ENCODE peak calls at places on chromosome 9, in four cellular contexts. U, S, Y and D are unnamed samples.

GRCh38 chr9:73081979-73082657 is 69.5 kb upstream of the ANXA1 start:
- DNase-seq in U (peak; percentile 55), S (peak; percentile 78), Y (peak; percentile 37), D (peak; percentile 57)

GRCh38 chr9:123742009-123742767 is 187.7 kb downstream of the DENND1A start:
- DNase-seq in U (no peak), S (peak; percentile 74), Y (no peak), D (peak; percentile 72)

GRCh38 chr9:89080193-89080592 is 88.9 kb downstream of the S1PR3 start:
- DNase-seq in U (no peak), S (no peak), Y (no peak), D (no peak)

GRCh38 chr9:84556556-84556955 is 113.0 kb upstream of the NTRK2 start:
- DNase-seq in U (no peak), S (no peak), Y (no peak), D (no peak)

GRCh38 chr9:123048748-123049147 is 15.3 kb downstream of the GPR21 start:
- DNase-seq in U (no peak), S (peak; percentile 39), Y (no peak), D (no peak)

GRCh38 chr9:38682713-38683112 is 37.2 kb downstream of the FAM240B start:
- DNase-seq in U (no peak), S (peak; percentile 92), Y (peak; percentile 89), D (peak; percentile 91)

GRCh38 chr9:21031091-21031817 is at the start of gene HACD4:
- DNase-seq in U (peak; percentile 87), S (peak; percentile 49), Y (peak; percentile 13), D (peak; percentile 37)

GRCh38 chr9:98998441-98999151 is 54.9 kb downstream of the COL15A1 start:
- DNase-seq in U (peak; percentile 79), S (peak; percentile 68), Y (peak; percentile 77), D (peak; percentile 72)

GRCh38 chr9:113875917-113876805 is at the start of gene ZNF618:
- DNase-seq in U (peak; percentile 70), S (no peak), Y (no peak), D (peak; percentile 34)

GRCh38 chr9:74742792-74743389 is 144.8 kb downstream of the TRPM6 start:
- DNase-seq in U (no peak), S (peak; percentile 74), Y (peak; percentile 27), D (peak; percentile 54)

GRCh38 chr9:89815903-89816573 is 211.2 kb downstream of the GADD45G start:
- DNase-seq in U (peak; percentile 88), S (no peak), Y (no peak), D (no peak)

GRCh38 chr9:99011161-99011709 is 67.5 kb downstream of the COL15A1 start:
- DNase-seq in U (no peak), S (peak; percentile 30), Y (no peak), D (peak; percentile 51)

GRCh38 chr9:112028242-112029221 is 131.9 kb downstream of the UGCG start:
- DNase-seq in U (peak; percentile 44), S (no peak), Y (no peak), D (no peak)

GRCh38 chr9:138077898-138078540 is 200.4 kb downstream of the CACNA1B start:
- DNase-seq in U (no peak), S (no peak), Y (no peak), D (no peak)

GRCh38 chr9:21679432-21679831 is 123.0 kb upstream of the MTAP start:
- DNase-seq in U (no peak), S (no peak), Y (no peak), D (peak; percentile 23)

GRCh38 chr9:131046093-131046380 is 37.1 kb downstream of the LAMC3 start:
- DNase-seq in U (no peak), S (no peak), Y (no peak), D (no peak)

GRCh38 chr9:98162638-98163037 is 29.8 kb downstream of the CORO2A start:
- DNase-seq in U (no peak), S (no peak), Y (no peak), D (no peak)

GRCh38 chr9:2502760-2503159 is 118.8 kb upstream of the VLDLR start:
- DNase-seq in U (no peak), S (no peak), Y (no peak), D (no peak)

GRCh38 chr9:100587375-100587774 is 9.5 kb downstream of the CAVIN4 start:
- DNase-seq in U (no peak), S (no peak), Y (peak; percentile 48), D (no peak)

GRCh38 chr9:78775889-78776288 is 479.0 kb downstream of the PSAT1 start:
- DNase-seq in U (no peak), S (peak; percentile 9), Y (no peak), D (no peak)

GRCh38 chr9:137188490-137189296 is at the start of the genes ANAPC2 and SSNA1:
- DNase-seq in U (peak; percentile 98), S (peak; percentile 96), Y (peak; percentile 77), D (peak; percentile 94)

GRCh38 chr9:114035845-114036785 is 42.0 kb downstream of the AMBP start:
- DNase-seq in U (peak; percentile 8), S (no peak), Y (no peak), D (no peak)

GRCh38 chr9:121954477-121955175 is 138.5 kb downstream of the TTLL11 start:
- DNase-seq in U (no peak), S (peak; percentile 94), Y (peak; percentile 88), D (peak; percentile 83)

GRCh38 chr9:127608104-127608966 is 3.7 kb upstream of the STXBP1 start:
- DNase-seq in U (peak; percentile 89), S (peak; percentile 63), Y (no peak), D (no peak)

GRCh38 chr9:127132375-127132774 is 9.9 kb upstream of the ANGPTL2 start:
- DNase-seq in U (no peak), S (no peak), Y (no peak), D (no peak)

GRCh38 chr9:21153688-21154608 is 12.3 kb upstream of the IFNW1 start:
- DNase-seq in U (peak; percentile 38), S (peak; percentile 39), Y (peak; percentile 64), D (peak; percentile 59)

GRCh38 chr9:133967024-133967741 is 24.9 kb downstream of the VAV2 start:
- DNase-seq in U (no peak), S (peak; percentile 43), Y (peak; percentile 33), D (peak; percentile 17)

GRCh38 chr9:28032178-28032532 is 458.9 kb upstream of the C9orf72 start:
- DNase-seq in U (no peak), S (peak; percentile 40), Y (no peak), D (peak; percentile 20)

GRCh38 chr9:19788152-19788551 is 685 bp downstream of the SLC24A2 start:
- DNase-seq in U (no peak), S (no peak), Y (no peak), D (no peak)

GRCh38 chr9:30771278-30771677 is 1613.2 kb upstream of the ACO1 start:
- DNase-seq in U (no peak), S (no peak), Y (no peak), D (no peak)

GRCh38 chr9:30774326-30774725 is 1610.1 kb upstream of the ACO1 start:
- DNase-seq in U (no peak), S (peak; percentile 15), Y (no peak), D (no peak)

GRCh38 chr9:30773427-30773826 is 1611.0 kb upstream of the ACO1 start:
- DNase-seq in U (no peak), S (no peak), Y (no peak), D (no peak)

DNA sequence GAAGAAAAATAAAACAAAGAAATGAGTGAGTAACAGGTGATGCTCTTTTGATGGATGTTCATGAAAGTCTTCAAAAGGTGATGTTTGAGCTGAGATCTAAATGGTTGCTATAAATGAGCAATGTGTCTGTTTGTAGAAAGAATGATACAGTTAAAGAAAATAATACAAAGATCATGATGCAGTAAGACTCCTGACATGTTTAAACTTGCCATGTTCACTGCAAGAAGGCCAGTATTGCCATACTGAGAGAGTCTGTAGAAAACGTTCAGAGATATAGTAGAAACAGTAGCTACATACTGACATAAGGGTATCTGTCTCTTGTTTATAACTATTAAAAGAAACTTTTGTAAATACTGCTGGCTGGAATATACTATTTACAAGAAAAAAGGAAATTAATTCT is 1609.2 kb upstream of the ACO1 start:
- DNase-seq in U (no peak), S (no peak), Y (no peak), D (no peak)
- TF ChIP-seq CTCF in U (no peak), S (no peak), Y (no peak), D (no peak)

GRCh38 chr9:110109331-110110110 is 98.4 kb downstream of the C9orf152 start:
- DNase-seq in U (no peak), S (no peak), Y (no peak), D (no peak)
- TF ChIP-seq CTCF in U (no peak), S (no peak), Y (no peak), D (no peak)

GRCh38 chr9:96418074-96418919 is at the start of gene ZNF367:
- DNase-seq in U (peak; percentile 94), S (peak; percentile 99), Y (peak; percentile 96), D (peak; percentile 100)

GRCh38 chr9:96419691-96419969 is 1.5 kb upstream of the ZNF367 start:
- DNase-seq in U (no peak), S (no peak), Y (no peak), D (peak; percentile 13)

GRCh38 chr9:96417610-96418073 is 528 bp downstream of the ZNF367 start:
- DNase-seq in U (no peak), S (no peak), Y (no peak), D (no peak)

GRCh38 chr9:96418920-96419690 is 935 bp upstream of the ZNF367 start:
- DNase-seq in U (peak; percentile 74), S (peak; percentile 33), Y (peak; percentile 3), D (peak; percentile 54)

DNA sequence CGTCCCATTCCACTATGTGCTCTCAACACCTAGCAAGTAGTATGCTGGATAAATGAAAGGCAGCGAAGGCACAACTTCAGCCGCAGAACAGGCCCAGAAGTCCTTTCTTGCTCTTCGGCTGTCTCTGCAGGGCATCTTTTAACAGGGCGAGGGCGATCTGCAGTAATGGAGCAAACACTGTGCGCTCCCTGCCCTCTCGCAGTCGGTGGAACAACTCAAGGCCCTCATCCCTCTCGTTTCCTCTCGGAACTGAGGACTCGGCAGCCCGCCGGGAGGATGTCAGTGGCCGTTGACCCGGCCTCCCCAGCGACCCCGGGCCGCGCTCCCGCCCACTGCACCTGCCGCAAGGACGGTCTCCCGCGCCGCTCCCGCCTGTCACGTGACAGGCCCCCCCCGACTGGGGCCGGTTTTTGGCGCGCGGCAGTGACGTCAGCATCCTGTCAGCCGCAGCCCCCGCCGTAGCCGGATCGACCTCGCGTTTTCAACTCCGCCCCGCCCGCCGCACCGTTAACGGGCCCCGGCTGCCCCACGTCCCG is 1.1 kb downstream of the ZNF367 start:
- DNase-seq in U (peak; percentile 93), S (peak; percentile 73), Y (peak; percentile 66), D (peak; percentile 82)
- TF ChIP-seq CTCF in U (no peak), S (peak; percentile 43), Y (peak; percentile 27), D (no peak)

GRCh38 chr9:90915693-90916092 is 114.1 kb downstream of the SYK start:
- DNase-seq in U (peak; percentile 46), S (peak; percentile 57), Y (peak; percentile 44), D (peak; percentile 32)
- TF ChIP-seq CTCF in U (no peak), S (peak; percentile 69), Y (peak; percentile 74), D (peak; percentile 55)

DNA sequence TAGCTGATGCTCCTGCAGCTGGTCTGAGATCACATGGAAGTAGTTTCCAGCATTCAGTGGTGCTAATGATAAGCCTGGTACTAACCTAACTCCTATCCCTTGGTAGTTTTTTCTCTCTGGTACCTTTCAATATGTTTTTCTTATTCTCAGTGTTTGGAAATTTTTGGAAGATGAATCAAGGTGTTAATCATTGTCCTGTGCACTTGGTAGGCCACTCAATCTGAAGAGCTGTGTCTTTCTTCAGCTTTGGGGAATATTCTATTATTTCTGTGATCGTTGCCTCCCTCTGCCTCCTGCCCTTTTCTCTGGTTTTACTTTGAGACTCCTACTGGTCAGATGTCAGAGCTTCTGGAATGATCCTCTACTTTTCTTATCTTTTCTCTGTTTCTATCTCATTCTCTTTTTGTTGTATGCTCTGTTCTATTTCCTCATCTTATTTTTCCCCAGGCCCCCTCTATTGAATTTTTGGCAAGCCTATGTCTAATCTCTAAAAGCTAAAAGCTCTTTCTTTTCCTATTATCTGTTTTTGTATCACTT is 136.8 kb downstream of the APBA1 start:
- DNase-seq in U (no peak), S (no peak), Y (no peak), D (no peak)
- TF ChIP-seq CTCF in U (no peak), S (no peak), Y (peak; percentile 18), D (no peak)